ENCODE peak calls at places on chromosomes 3 and 15, in five cellular contexts. K is OCI-LY7, V is MM.1S, Z is HCT116, U is GM23338. L is an unnamed sample.

GRCh38 chr3:159620873-159621272 is 367.8 kb upstream of the IL12A start:
- DNase-seq in K (no peak), V (no peak), Z (peak; percentile 35), U (no peak), L (peak; percentile 93)

GRCh38 chr3:38109580-38110313 is 27.2 kb downstream of the ACAA1 start:
- DNase-seq in K (no peak), V (no peak), Z (no peak), U (no peak), L (no peak)

GRCh38 chr3:23706116-23706515 is 99.6 kb upstream of the UBE2E1 start:
- DNase-seq in K (no peak), V (no peak), Z (no peak), U (no peak), L (no peak)

GRCh38 chr3:57972421-57973111 is 35.7 kb upstream of the FLNB start:
- DNase-seq in K (peak; percentile 26), V (no peak), Z (no peak), U (peak; percentile 14), L (peak; percentile 97)

GRCh38 chr3:125220681-125221429 is 8.3 kb upstream of the SLC12A8 start:
- DNase-seq in K (no peak), V (no peak), Z (no peak), U (peak; percentile 8), L (no peak)

GRCh38 chr15:82748315-82748714 is 38.6 kb upstream of the AP3B2 start:
- DNase-seq in K (no peak), V (no peak), Z (no peak), U (no peak), L (no peak)

GRCh38 chr3:62378329-62378789 is 5.0 kb upstream of the FEZF2 start:
- DNase-seq in K (no peak), V (no peak), Z (no peak), U (peak; percentile 77), L (no peak)

GRCh38 chr15:28955160-28955502 is 69.4 kb downstream of the APBA2 start:
- DNase-seq in K (peak; percentile 50), V (peak; percentile 86), Z (no peak), U (no peak), L (peak; percentile 79)

GRCh38 chr3:159645874-159646273 is 342.8 kb upstream of the IL12A start:
- DNase-seq in K (no peak), V (no peak), Z (no peak), U (no peak), L (peak; percentile 13)

GRCh38 chr3:186583820-186584219 is 13.3 kb downstream of the DNAJB11 start:
- DNase-seq in K (no peak), V (no peak), Z (no peak), U (no peak), L (peak; percentile 87)

GRCh38 chr15:70079831-70080230 is 17.9 kb downstream of the TLE3 start:
- DNase-seq in K (no peak), V (no peak), Z (no peak), U (no peak), L (no peak)

GRCh38 chr3:183253364-183253960 is 409 bp downstream of the B3GNT5 start:
- DNase-seq in K (no peak), V (no peak), Z (no peak), U (no peak), L (peak; percentile 40)

GRCh38 chr15:58908550-58909309 is 24.7 kb downstream of the SLTM start:
- DNase-seq in K (no peak), V (no peak), Z (no peak), U (no peak), L (no peak)

GRCh38 chr3:115217292-115217677 is 70.2 kb upstream of the ZBTB20 start:
- DNase-seq in K (no peak), V (no peak), Z (no peak), U (no peak), L (no peak)

GRCh38 chr15:101676965-101677364 is 24.8 kb upstream of the TM2D3 start:
- DNase-seq in K (no peak), V (no peak), Z (no peak), U (no peak), L (no peak)

GRCh38 chr15:96207377-96208006 is 123.0 kb upstream of the NR2F2 start:
- DNase-seq in K (no peak), V (no peak), Z (no peak), U (no peak), L (no peak)

GRCh38 chr15:80404057-80404718 is at the start of gene ARNT2:
- DNase-seq in K (no peak), V (peak; percentile 30), Z (no peak), U (peak; percentile 74), L (no peak)

GRCh38 chr15:72599855-72600464 is 54.5 kb upstream of the GOLGA6B start:
- DNase-seq in K (peak; percentile 54), V (peak; percentile 59), Z (peak; percentile 47), U (peak; percentile 67), L (peak; percentile 67)

GRCh38 chr3:117661636-117662095 is 952.1 kb downstream of the TUSC7 start:
- DNase-seq in K (no peak), V (no peak), Z (no peak), U (no peak), L (no peak)

GRCh38 chr3:154678271-154678670 is 248.3 kb upstream of the GPR149 start:
- DNase-seq in K (no peak), V (no peak), Z (no peak), U (no peak), L (no peak)

GRCh38 chr3:52801839-52802238 is 7.2 kb downstream of the ITIH3 start:
- DNase-seq in K (no peak), V (no peak), Z (no peak), U (no peak), L (no peak)

GRCh38 chr3:87228316-87228715 is 1.2 kb downstream of the CHMP2B start:
- DNase-seq in K (no peak), V (no peak), Z (no peak), U (no peak), L (peak; percentile 68)

GRCh38 chr3:47634996-47635395 is 56.3 kb upstream of the CSPG5 start:
- DNase-seq in K (no peak), V (peak; percentile 19), Z (no peak), U (no peak), L (no peak)

GRCh38 chr3:194139085-194139976 is 3.4 kb downstream of the HES1 start:
- DNase-seq in K (peak; percentile 34), V (peak; percentile 60), Z (no peak), U (peak; percentile 67), L (peak; percentile 83)

GRCh38 chr3:28207000-28207733 is 34.3 kb upstream of the CMC1 start:
- DNase-seq in K (no peak), V (no peak), Z (no peak), U (no peak), L (peak; percentile 17)

DNA sequence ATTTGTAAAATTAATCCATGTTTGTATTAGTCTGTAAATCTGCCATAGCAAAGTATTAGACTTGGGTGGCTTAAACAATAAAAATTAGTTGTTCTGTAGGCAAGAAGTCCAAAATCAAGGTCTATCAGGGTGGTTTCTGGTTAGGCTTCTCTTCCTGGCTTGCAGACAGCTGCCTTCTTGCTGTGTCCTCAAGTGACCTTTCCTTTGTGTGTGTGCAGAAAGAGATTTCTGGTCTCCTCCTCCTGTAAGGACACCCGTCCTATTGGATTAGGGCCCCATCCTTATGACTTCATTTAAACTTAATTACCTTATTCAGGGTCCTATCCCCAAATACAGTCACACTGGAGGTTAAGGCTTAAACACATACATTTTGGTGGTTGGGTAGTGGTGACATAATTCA is 57.8 kb upstream of the RNU6-1 start:
- DNase-seq in K (no peak), V (no peak), Z (no peak), U (no peak), L (no peak)
- TF ChIP-seq EZH2phosphoT487 in K (no peak), V (no peak), Z (no peak), U (no peak), L (no peak)

GRCh38 chr3:172131746-172132145 is 92.4 kb downstream of the FNDC3B start:
- DNase-seq in K (no peak), V (no peak), Z (no peak), U (no peak), L (no peak)
- H3K79me2 ChIP-seq in K (no peaks in the 10 kb centered on the region), V (peaks cover 98% of the 10 kb centered on the region), Z (peaks cover 12% of the 10 kb centered on the region), U (peaks cover 63% of the 10 kb centered on the region), L (peaks cover 88% of the 10 kb centered on the region)

GRCh38 chr15:45616901-45617323 is 17.9 kb upstream of the SQOR start:
- DNase-seq in K (no peak), V (no peak), Z (no peak), U (no peak), L (peak; percentile 49)
- H3K4me2 ChIP-seq in K (no peak overlapping the region), V (no peak overlapping the region), Z (no peak overlapping the region), U (no peak overlapping the region), L (no peak overlapping the region)

GRCh38 chr15:67067161-67067853 is 1.9 kb downstream of the SMAD3 start:
- DNase-seq in K (peak; percentile 52), V (no peak), Z (no peak), U (peak; percentile 81), L (no peak)

GRCh38 chr15:67070892-67071664 is 5.7 kb downstream of the SMAD3 start:
- DNase-seq in K (no peak), V (no peak), Z (no peak), U (peak; percentile 51), L (no peak)

GRCh38 chr15:67067930-67068542 is 2.6 kb downstream of the SMAD3 start:
- DNase-seq in K (no peak), V (peak; percentile 50), Z (no peak), U (no peak), L (no peak)

GRCh38 chr15:67070150-67070549 is 4.7 kb downstream of the SMAD3 start:
- DNase-seq in K (no peak), V (no peak), Z (no peak), U (no peak), L (peak; percentile 47)

GRCh38 chr15:67068724-67069400 is 3.5 kb downstream of the SMAD3 start:
- DNase-seq in K (no peak), V (no peak), Z (no peak), U (no peak), L (no peak)
- TF ChIP-seq EZH2phosphoT487 in K (no peak), V (no peak), Z (no peak), U (no peak), L (no peak)

GRCh38 chr15:90986790-90987507 is 7.4 kb downstream of the PRC1 start:
- DNase-seq in K (peak; percentile 22), V (peak; percentile 18), Z (no peak), U (no peak), L (no peak)
- H3K79me2 ChIP-seq in K (peaks cover 86% of the 10 kb centered on the region), V (peaks cover 97% of the 10 kb centered on the region), Z (peaks cover 98% of the 10 kb centered on the region), U (peaks cover 87% of the 10 kb centered on the region), L (peaks cover 92% of the 10 kb centered on the region)

GRCh38 chr15:61228025-61228901 is 839 bp downstream of the RORA start:
- DNase-seq in K (no peak), V (peak; percentile 14), Z (no peak), U (peak; percentile 51), L (peak; percentile 10)

GRCh38 chr15:61232266-61232665 is 3.2 kb upstream of the RORA start:
- DNase-seq in K (no peak), V (no peak), Z (no peak), U (no peak), L (no peak)

GRCh38 chr15:61222010-61222409 is 7.1 kb downstream of the RORA start:
- DNase-seq in K (no peak), V (no peak), Z (no peak), U (no peak), L (no peak)

GRCh38 chr15:61226313-61227250 is 2.5 kb downstream of the RORA start:
- DNase-seq in K (no peak), V (no peak), Z (no peak), U (peak; percentile 35), L (no peak)

GRCh38 chr15:61227269-61228024 is 1.7 kb downstream of the RORA start:
- DNase-seq in K (no peak), V (no peak), Z (no peak), U (peak; percentile 60), L (peak; percentile 55)
- H3K4me2 ChIP-seq in K (no peak overlapping the region), V (peak overlapping the region; percentile 86), Z (no peak overlapping the region), U (peak overlapping the region; percentile 98), L (peak overlapping the region; percentile 86)